ENCODE peak calls at places on chromosomes 4 and X, in nine cellular contexts. One of them, this sample, is unnamed.

GRCh38 chr4:183840311-183840710 is 64.8 kb upstream of the STOX2 start:
- DNase-seq in BJ: no peak
- DNase-seq in cardiac fibroblast: peak
- DNase-seq in tibial nerve: peak
- DNase-seq in body of pancreas: peak
- DNase-seq in HepG2: peak
- DNase-seq in cardiac muscle cell: peak
- DNase-seq in right lobe of liver: peak
- DNase-seq in breast epithelium: peak
- DNase-seq in this sample: peak

GRCh38 chrX:151000901-151001301 is 17.8 kb downstream of the HMGB3 start:
- DNase-seq in cardiac muscle cell: no peak
- DNase-seq in body of pancreas: no peak
- DNase-seq in breast epithelium: no peak
- DNase-seq in tibial nerve: no peak
- DNase-seq in cardiac fibroblast: no peak
- DNase-seq in right lobe of liver: no peak
- DNase-seq in BJ: no peak
- DNase-seq in HepG2: no peak
- DNase-seq in this sample: no peak

GRCh38 chrX:118571829-118572228 is 76.2 kb downstream of the DOCK11 start:
- DNase-seq in BJ: no peak
- DNase-seq in cardiac fibroblast: no peak
- DNase-seq in tibial nerve: no peak
- DNase-seq in HepG2: peak
- DNase-seq in body of pancreas: no peak
- DNase-seq in cardiac muscle cell: peak
- DNase-seq in right lobe of liver: peak
- DNase-seq in breast epithelium: no peak
- DNase-seq in this sample: no peak

GRCh38 chr4:118772149-118773081 is 63.5 kb downstream of the SEC24D start:
- DNase-seq in breast epithelium: no peak
- DNase-seq in cardiac muscle cell: peak
- DNase-seq in body of pancreas: no peak
- DNase-seq in cardiac fibroblast: peak
- DNase-seq in HepG2: peak
- DNase-seq in right lobe of liver: no peak
- DNase-seq in tibial nerve: no peak
- DNase-seq in BJ: no peak
- DNase-seq in this sample: no peak

GRCh38 chrX:20591246-20591645 is 324.5 kb upstream of the RPS6KA3 start:
- DNase-seq in right lobe of liver: peak
- DNase-seq in BJ: no peak
- DNase-seq in HepG2: peak
- DNase-seq in tibial nerve: no peak
- DNase-seq in body of pancreas: no peak
- DNase-seq in cardiac fibroblast: no peak
- DNase-seq in cardiac muscle cell: no peak
- DNase-seq in breast epithelium: no peak
- DNase-seq in this sample: no peak

GRCh38 chrX:134603806-134604700 is 54.2 kb downstream of the PLAC1 start:
- DNase-seq in right lobe of liver: no peak
- DNase-seq in breast epithelium: no peak
- DNase-seq in cardiac fibroblast: peak
- DNase-seq in BJ: peak
- DNase-seq in cardiac muscle cell: peak
- DNase-seq in body of pancreas: no peak
- DNase-seq in tibial nerve: no peak
- DNase-seq in HepG2: no peak
- DNase-seq in this sample: no peak

GRCh38 chr4:123821861-123822260 is 425.3 kb downstream of the SPRY1 start:
- DNase-seq in tibial nerve: no peak
- DNase-seq in cardiac muscle cell: peak
- DNase-seq in right lobe of liver: no peak
- DNase-seq in HepG2: peak
- DNase-seq in BJ: peak
- DNase-seq in cardiac fibroblast: peak
- DNase-seq in body of pancreas: no peak
- DNase-seq in breast epithelium: no peak
- DNase-seq in this sample: no peak

GRCh38 chrX:50818986-50819385 is 5.0 kb upstream of the SHROOM4 start:
- DNase-seq in breast epithelium: no peak
- DNase-seq in cardiac fibroblast: peak
- DNase-seq in tibial nerve: no peak
- DNase-seq in BJ: no peak
- DNase-seq in body of pancreas: no peak
- DNase-seq in cardiac muscle cell: no peak
- DNase-seq in HepG2: no peak
- DNase-seq in right lobe of liver: no peak
- DNase-seq in this sample: no peak

GRCh38 chr4:10694826-10695209 is 10.2 kb upstream of the CLNK start:
- DNase-seq in cardiac muscle cell: no peak
- DNase-seq in right lobe of liver: no peak
- DNase-seq in BJ: no peak
- DNase-seq in tibial nerve: no peak
- DNase-seq in HepG2: no peak
- DNase-seq in body of pancreas: no peak
- DNase-seq in cardiac fibroblast: no peak
- DNase-seq in breast epithelium: no peak
- DNase-seq in this sample: no peak

GRCh38 chr4:53009824-53010223 is 147.7 kb downstream of the RASL11B start:
- DNase-seq in cardiac fibroblast: no peak
- DNase-seq in cardiac muscle cell: peak
- DNase-seq in BJ: no peak
- DNase-seq in body of pancreas: no peak
- DNase-seq in breast epithelium: no peak
- DNase-seq in HepG2: no peak
- DNase-seq in tibial nerve: no peak
- DNase-seq in right lobe of liver: no peak
- DNase-seq in this sample: no peak

GRCh38 chr4:109548655-109549054 is 11.4 kb upstream of the MCUB start:
- DNase-seq in breast epithelium: no peak
- DNase-seq in cardiac fibroblast: peak
- DNase-seq in tibial nerve: no peak
- DNase-seq in HepG2: no peak
- DNase-seq in BJ: no peak
- DNase-seq in cardiac muscle cell: peak
- DNase-seq in body of pancreas: peak
- DNase-seq in right lobe of liver: no peak
- DNase-seq in this sample: no peak

GRCh38 chr4:71212216-71212615 is 126.6 kb upstream of the SLC4A4 start:
- DNase-seq in breast epithelium: no peak
- DNase-seq in tibial nerve: no peak
- DNase-seq in BJ: no peak
- DNase-seq in cardiac muscle cell: peak
- DNase-seq in right lobe of liver: no peak
- DNase-seq in cardiac fibroblast: no peak
- DNase-seq in body of pancreas: no peak
- DNase-seq in HepG2: no peak
- DNase-seq in this sample: no peak

GRCh38 chrX:71163010-71163409 is 18.4 kb downstream of the NLGN3 start:
- DNase-seq in HepG2: no peak
- DNase-seq in body of pancreas: no peak
- DNase-seq in tibial nerve: no peak
- DNase-seq in cardiac fibroblast: no peak
- DNase-seq in right lobe of liver: no peak
- DNase-seq in BJ: no peak
- DNase-seq in cardiac muscle cell: no peak
- DNase-seq in breast epithelium: no peak
- DNase-seq in this sample: no peak

GRCh38 chrX:110257889-110258288 is 60.0 kb downstream of the AMMECR1 start:
- DNase-seq in cardiac fibroblast: no peak
- DNase-seq in breast epithelium: no peak
- DNase-seq in cardiac muscle cell: no peak
- DNase-seq in right lobe of liver: no peak
- DNase-seq in tibial nerve: no peak
- DNase-seq in BJ: no peak
- DNase-seq in body of pancreas: no peak
- DNase-seq in HepG2: no peak
- DNase-seq in this sample: no peak

GRCh38 chr4:185399466-185399865 is 2.8 kb downstream of the ANKRD37 start:
- DNase-seq in tibial nerve: no peak
- DNase-seq in body of pancreas: no peak
- DNase-seq in cardiac fibroblast: no peak
- DNase-seq in BJ: no peak
- DNase-seq in HepG2: no peak
- DNase-seq in breast epithelium: no peak
- DNase-seq in cardiac muscle cell: no peak
- DNase-seq in right lobe of liver: no peak
- DNase-seq in this sample: no peak

GRCh38 chr4:174483792-174484191 is 38.5 kb downstream of the HPGD start:
- DNase-seq in tibial nerve: no peak
- DNase-seq in cardiac muscle cell: no peak
- DNase-seq in BJ: no peak
- DNase-seq in cardiac fibroblast: no peak
- DNase-seq in breast epithelium: no peak
- DNase-seq in HepG2: no peak
- DNase-seq in body of pancreas: no peak
- DNase-seq in right lobe of liver: no peak
- DNase-seq in this sample: no peak

GRCh38 chr4:5963611-5964010 is 54.6 kb downstream of the C4orf50 start:
- DNase-seq in cardiac fibroblast: no peak
- DNase-seq in tibial nerve: no peak
- DNase-seq in body of pancreas: no peak
- DNase-seq in breast epithelium: no peak
- DNase-seq in cardiac muscle cell: no peak
- DNase-seq in HepG2: no peak
- DNase-seq in right lobe of liver: no peak
- DNase-seq in BJ: no peak
- DNase-seq in this sample: no peak
- TF ChIP-seq CTCF in cardiac fibroblast: no peak
- TF ChIP-seq CTCF in tibial nerve: no peak
- TF ChIP-seq CTCF in body of pancreas: no peak
- TF ChIP-seq CTCF in breast epithelium: no peak
- TF ChIP-seq CTCF in cardiac muscle cell: no peak
- TF ChIP-seq CTCF in HepG2: no peak
- TF ChIP-seq CTCF in right lobe of liver: no peak
- TF ChIP-seq CTCF in BJ: no peak
- TF ChIP-seq CTCF in this sample: no peak

GRCh38 chrX:24156177-24156576 is 6.6 kb downstream of the ZFX start:
- DNase-seq in breast epithelium: no peak
- DNase-seq in BJ: no peak
- DNase-seq in HepG2: no peak
- DNase-seq in right lobe of liver: no peak
- DNase-seq in tibial nerve: no peak
- DNase-seq in cardiac fibroblast: no peak
- DNase-seq in cardiac muscle cell: no peak
- DNase-seq in body of pancreas: no peak
- DNase-seq in this sample: no peak

GRCh38 chrX:24154490-24155034 is 5.0 kb downstream of the ZFX start:
- DNase-seq in cardiac muscle cell: no peak
- DNase-seq in tibial nerve: no peak
- DNase-seq in cardiac fibroblast: no peak
- DNase-seq in BJ: no peak
- DNase-seq in body of pancreas: no peak
- DNase-seq in breast epithelium: no peak
- DNase-seq in HepG2: no peak
- DNase-seq in right lobe of liver: no peak
- DNase-seq in this sample: no peak

GRCh38 chrX:24151513-24151912 is 2.0 kb downstream of the ZFX start:
- DNase-seq in right lobe of liver: no peak
- DNase-seq in breast epithelium: no peak
- DNase-seq in cardiac fibroblast: no peak
- DNase-seq in BJ: no peak
- DNase-seq in cardiac muscle cell: no peak
- DNase-seq in tibial nerve: no peak
- DNase-seq in body of pancreas: no peak
- DNase-seq in HepG2: no peak
- DNase-seq in this sample: no peak

GRCh38 chrX:24153796-24154189 is 4.3 kb downstream of the ZFX start:
- DNase-seq in cardiac fibroblast: no peak
- DNase-seq in BJ: no peak
- DNase-seq in body of pancreas: no peak
- DNase-seq in HepG2: no peak
- DNase-seq in right lobe of liver: no peak
- DNase-seq in tibial nerve: no peak
- DNase-seq in breast epithelium: no peak
- DNase-seq in cardiac muscle cell: no peak
- DNase-seq in this sample: no peak

GRCh38 chrX:24153175-24153795 is 3.8 kb downstream of the ZFX start:
- DNase-seq in BJ: no peak
- DNase-seq in cardiac fibroblast: peak
- DNase-seq in breast epithelium: no peak
- DNase-seq in tibial nerve: no peak
- DNase-seq in cardiac muscle cell: peak
- DNase-seq in right lobe of liver: no peak
- DNase-seq in body of pancreas: no peak
- DNase-seq in HepG2: no peak
- DNase-seq in this sample: no peak
- H3K4me3 ChIP-seq in BJ: peak
- H3K4me3 ChIP-seq in cardiac fibroblast: no peak
- H3K4me3 ChIP-seq in breast epithelium: peak
- H3K4me3 ChIP-seq in tibial nerve: peak
- H3K4me3 ChIP-seq in cardiac muscle cell: peak
- H3K4me3 ChIP-seq in right lobe of liver: no peak
- H3K4me3 ChIP-seq in body of pancreas: no peak
- H3K4me3 ChIP-seq in HepG2: no peak
- H3K4me3 ChIP-seq in this sample: no peak

GRCh38 chr4:48906283-48907173 is at the start of gene OCIAD2:
- DNase-seq in HepG2: no peak
- DNase-seq in breast epithelium: peak
- DNase-seq in BJ: no peak
- DNase-seq in cardiac muscle cell: peak
- DNase-seq in tibial nerve: no peak
- DNase-seq in body of pancreas: peak
- DNase-seq in right lobe of liver: peak
- DNase-seq in cardiac fibroblast: peak
- DNase-seq in this sample: peak
- TF ChIP-seq CTCF in HepG2: no peak
- TF ChIP-seq CTCF in breast epithelium: no peak
- TF ChIP-seq CTCF in BJ: no peak
- TF ChIP-seq CTCF in cardiac muscle cell: no peak
- TF ChIP-seq CTCF in tibial nerve: no peak
- TF ChIP-seq CTCF in body of pancreas: peak
- TF ChIP-seq CTCF in right lobe of liver: no peak
- TF ChIP-seq CTCF in cardiac fibroblast: no peak
- TF ChIP-seq CTCF in this sample: no peak

DNA sequence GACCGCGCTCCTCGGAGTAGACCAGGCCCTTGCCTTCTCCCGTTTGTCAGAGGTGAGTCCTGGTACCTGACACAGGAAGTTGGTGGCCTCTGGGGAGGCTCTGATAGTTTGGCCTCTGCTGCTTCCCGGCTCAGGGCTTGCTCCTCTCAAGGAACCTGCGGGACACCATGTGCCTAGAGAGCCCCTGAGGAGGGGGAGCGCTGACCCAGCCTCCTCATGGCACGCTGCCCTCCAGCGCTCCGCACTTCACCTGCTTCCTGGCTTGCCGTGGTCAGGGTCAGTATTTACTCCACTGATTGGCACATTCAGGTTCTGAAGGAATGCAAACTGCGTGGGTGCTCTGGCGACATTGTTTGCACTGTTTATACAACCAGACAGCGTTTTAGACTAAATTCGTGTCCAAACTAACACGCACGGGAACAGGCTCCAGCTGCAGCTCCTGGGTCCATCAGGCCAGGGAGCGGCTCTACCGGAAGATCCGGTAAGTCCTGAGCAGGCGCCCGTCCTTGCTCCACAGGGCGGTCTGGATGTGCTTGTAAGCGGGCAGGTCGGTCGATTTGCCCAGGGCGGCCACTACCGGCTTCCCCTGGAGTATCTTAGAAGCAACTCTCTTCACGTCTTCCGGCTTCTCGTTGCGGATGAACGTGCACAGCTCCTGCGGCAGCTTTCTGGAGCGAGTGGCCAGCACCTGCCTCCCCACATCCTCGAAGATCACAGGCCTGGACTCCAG is 121.6 kb upstream of the GRID2 start:
- DNase-seq in breast epithelium: no peak
- DNase-seq in body of pancreas: no peak
- DNase-seq in cardiac fibroblast: no peak
- DNase-seq in right lobe of liver: no peak
- DNase-seq in BJ: no peak
- DNase-seq in tibial nerve: no peak
- DNase-seq in HepG2: no peak
- DNase-seq in cardiac muscle cell: no peak
- DNase-seq in this sample: peak
- H3K4me3 ChIP-seq in breast epithelium: no peak
- H3K4me3 ChIP-seq in body of pancreas: no peak
- H3K4me3 ChIP-seq in cardiac fibroblast: no peak
- H3K4me3 ChIP-seq in right lobe of liver: no peak
- H3K4me3 ChIP-seq in BJ: no peak
- H3K4me3 ChIP-seq in tibial nerve: no peak
- H3K4me3 ChIP-seq in HepG2: no peak
- H3K4me3 ChIP-seq in cardiac muscle cell: no peak
- H3K4me3 ChIP-seq in this sample: no peak